ENCODE peak calls at places on chromosomes 1 and 21, in six cellular contexts. One of them, this sample, is unnamed.

GRCh38 chr1:233655433-233655844 is 41.5 kb downstream of the KCNK1 start:
- DNase-seq in Daoy: no peak
- DNase-seq in AG20443: no peak
- DNase-seq in T-helper 2 cell: no peak
- DNase-seq in epithelial cell of prostate: no peak
- DNase-seq in endothelial cell: no peak
- DNase-seq in this sample: no peak

GRCh38 chr1:202217516-202217915 is 23.9 kb downstream of the LGR6 start:
- DNase-seq in endothelial cell: no peak
- DNase-seq in epithelial cell of prostate: no peak
- DNase-seq in AG20443: no peak
- DNase-seq in T-helper 2 cell: no peak
- DNase-seq in Daoy: no peak
- DNase-seq in this sample: no peak

GRCh38 chr1:169899519-169900217 is 6.0 kb upstream of the SCYL3 start:
- DNase-seq in endothelial cell: no peak
- DNase-seq in T-helper 2 cell: no peak
- DNase-seq in AG20443: no peak
- DNase-seq in epithelial cell of prostate: no peak
- DNase-seq in Daoy: no peak
- DNase-seq in this sample: no peak

GRCh38 chr1:56773341-56774066 is 45.7 kb downstream of the FYB2 start:
- DNase-seq in endothelial cell: no peak
- DNase-seq in epithelial cell of prostate: peak
- DNase-seq in T-helper 2 cell: no peak
- DNase-seq in Daoy: no peak
- DNase-seq in AG20443: no peak
- DNase-seq in this sample: no peak

GRCh38 chr1:193537266-193538003 is 351.0 kb upstream of the B3GALT2 start:
- DNase-seq in AG20443: no peak
- DNase-seq in Daoy: no peak
- DNase-seq in epithelial cell of prostate: no peak
- DNase-seq in endothelial cell: no peak
- DNase-seq in T-helper 2 cell: peak
- DNase-seq in this sample: no peak

GRCh38 chr21:26795866-26796329 is 49.3 kb downstream of the ADAMTS1 start:
- DNase-seq in Daoy: peak
- DNase-seq in T-helper 2 cell: no peak
- DNase-seq in AG20443: peak
- DNase-seq in epithelial cell of prostate: no peak
- DNase-seq in endothelial cell: no peak
- DNase-seq in this sample: peak

GRCh38 chr1:159804924-159805323 is 2.8 kb downstream of the FCRL6 start:
- DNase-seq in T-helper 2 cell: no peak
- DNase-seq in endothelial cell: no peak
- DNase-seq in AG20443: no peak
- DNase-seq in Daoy: no peak
- DNase-seq in epithelial cell of prostate: no peak
- DNase-seq in this sample: peak

GRCh38 chr1:30487042-30487441 is 236.3 kb downstream of the MATN1 start:
- DNase-seq in endothelial cell: no peak
- DNase-seq in AG20443: no peak
- DNase-seq in T-helper 2 cell: no peak
- DNase-seq in Daoy: no peak
- DNase-seq in epithelial cell of prostate: no peak
- DNase-seq in this sample: no peak

GRCh38 chr1:2468041-2468472 is 8.0 kb upstream of the PLCH2 start:
- DNase-seq in endothelial cell: peak
- DNase-seq in AG20443: peak
- DNase-seq in T-helper 2 cell: peak
- DNase-seq in Daoy: peak
- DNase-seq in epithelial cell of prostate: no peak
- DNase-seq in this sample: peak

GRCh38 chr1:243956448-243956847 is 94.6 kb upstream of the ZBTB18 start:
- DNase-seq in endothelial cell: no peak
- DNase-seq in Daoy: no peak
- DNase-seq in T-helper 2 cell: no peak
- DNase-seq in AG20443: no peak
- DNase-seq in epithelial cell of prostate: no peak
- DNase-seq in this sample: no peak

This sample was measured in amniotic epithelial cell.